ENCODE peak calls at places on chromosomes 3 and 15, in six cellular contexts. U is NT2/D1, H is HTR-8/SVneo, C is neural progenitor cell, K is GM23248, A is fibroblast of gingiva. Q is an unnamed sample.
A peak's percentile ranks its signal among the peaks of the same experiment; 100 is the strongest.

GRCh38 chr15:40097968-40098476 is 10.7 kb downstream of the BMF start:
- DNase-seq in U (no peak), H (no peak), C (no peak), K (peak; percentile 68), A (peak; percentile 33), Q (peak; percentile 37)

GRCh38 chr15:72042054-72042453 is 75.9 kb downstream of the MYO9A start:
- DNase-seq in U (no peak), H (no peak), C (no peak), K (no peak), A (no peak), Q (no peak)

GRCh38 chr15:52730163-52730562 is 51.0 kb upstream of the ATOSA start:
- DNase-seq in U (no peak), H (peak; percentile 11), C (no peak), K (peak; percentile 64), A (peak; percentile 83), Q (peak; percentile 73)

GRCh38 chr3:72582211-72582878 is 265.9 kb downstream of the SHQ1 start:
- DNase-seq in U (peak; percentile 36), H (no peak), C (peak; percentile 70), K (no peak), A (no peak), Q (peak; percentile 56)

GRCh38 chr3:195065864-195066185 is 205.1 kb downstream of the XXYLT1 start:
- DNase-seq in U (no peak), H (no peak), C (no peak), K (no peak), A (no peak), Q (no peak)

GRCh38 chr3:100586832-100587231 is 22.6 kb upstream of the ADGRG7 start:
- DNase-seq in U (no peak), H (no peak), C (no peak), K (no peak), A (no peak), Q (no peak)

GRCh38 chr3:120457827-120458226 is 7.0 kb upstream of the FSTL1 start:
- DNase-seq in U (no peak), H (no peak), C (no peak), K (no peak), A (no peak), Q (no peak)

GRCh38 chr3:18111702-18112311 is 313.3 kb downstream of the SATB1 start:
- DNase-seq in U (no peak), H (peak; percentile 18), C (peak; percentile 14), K (peak; percentile 54), A (peak; percentile 38), Q (peak; percentile 8)

GRCh38 chr3:51137715-51138114 is 247.4 kb upstream of the MANF start:
- DNase-seq in U (no peak), H (no peak), C (no peak), K (no peak), A (no peak), Q (no peak)

GRCh38 chr15:80010131-80010673 is 39.2 kb upstream of the BCL2A1 start:
- DNase-seq in U (no peak), H (no peak), C (no peak), K (peak; percentile 70), A (peak; percentile 54), Q (peak; percentile 44)

GRCh38 chr3:125141596-125142417 is 70.7 kb downstream of the SLC12A8 start:
- DNase-seq in U (no peak), H (no peak), C (peak; percentile 80), K (peak; percentile 69), A (no peak), Q (peak; percentile 69)

GRCh38 chr3:32842987-32843386 is 25.2 kb downstream of the TRIM71 start:
- DNase-seq in U (peak; percentile 50), H (no peak), C (peak; percentile 51), K (no peak), A (no peak), Q (no peak)

GRCh38 chr3:134242649-134243637 is 7.7 kb downstream of the RYK start:
- DNase-seq in U (no peak), H (peak; percentile 40), C (no peak), K (peak; percentile 95), A (peak; percentile 84), Q (no peak)

GRCh38 chr3:175743733-175744400 is 884.7 kb downstream of the NAALADL2 start:
- DNase-seq in U (no peak), H (peak; percentile 25), C (no peak), K (peak; percentile 67), A (peak; percentile 1), Q (no peak)

GRCh38 chr3:169744332-169745054 is 20.4 kb downstream of the TERC start:
- DNase-seq in U (no peak), H (peak; percentile 21), C (peak; percentile 62), K (peak; percentile 16), A (peak; percentile 10), Q (no peak)

GRCh38 chr3:134251731-134252391 is 1.2 kb upstream of the RYK start:
- DNase-seq in U (no peak), H (no peak), C (peak; percentile 46), K (no peak), A (no peak), Q (no peak)

GRCh38 chr3:192920406-192920805 is 2.8 kb upstream of the MB21D2 start:
- DNase-seq in U (no peak), H (no peak), C (no peak), K (no peak), A (no peak), Q (no peak)

GRCh38 chr3:9769426-9770275 is at the start of gene CAMK1:
- DNase-seq in U (no peak), H (peak; percentile 75), C (peak; percentile 86), K (peak; percentile 92), A (peak; percentile 67), Q (no peak)

GRCh38 chr3:24678441-24678865 is 183.8 kb upstream of the THRB start:
- DNase-seq in U (no peak), H (peak; percentile 61), C (no peak), K (peak; percentile 90), A (peak; percentile 54), Q (no peak)

GRCh38 chr15:61974759-61975158 is 85.5 kb downstream of the VPS13C start:
- DNase-seq in U (no peak), H (no peak), C (no peak), K (peak; percentile 12), A (peak; percentile 1), Q (no peak)

GRCh38 chr3:65672071-65672470 is 366.6 kb downstream of the MAGI1 start:
- DNase-seq in U (no peak), H (no peak), C (no peak), K (no peak), A (no peak), Q (no peak)

GRCh38 chr3:123100192-123100776 is 33.5 kb downstream of the PDIA5 start:
- DNase-seq in U (no peak), H (no peak), C (no peak), K (no peak), A (no peak), Q (no peak)